ENCODE peak calls at places on chromosome 17, in nine cellular contexts. V is activated gamma-delta T cell treated with anti-CD3 and anti-CD28 coated beads, Interleukin-2, amount 50 U/mL, for 16 hours; K is fibroblast of pulmonary artery; H is AG08395; A is osteoblast; E is KG1; M is right cardiac atrium; I is mucosa of gallbladder; P is NCI-H2171 treated with DMSO at 0.1 percent for 48 hours. Z is an unnamed sample.

GRCh38 chr17:9790889-9791876 is at the start of gene DHRS7C:
- DNase-seq in V (no peak), K (no peak), H (no peak), A (no peak), E (no peak), M (peak; percentile 69), I (no peak), P (peak; percentile 86), Z (no peak)

GRCh38 chr17:50817142-50817751 is 18.1 kb upstream of the WFIKKN2 start:
- DNase-seq in V (peak; percentile 39), K (peak; percentile 31), H (peak; percentile 48), A (no peak), E (no peak), M (peak; percentile 84), I (no peak), P (no peak), Z (peak; percentile 55)

GRCh38 chr17:38450699-38451029 is 22.4 kb downstream of the ARHGAP23 start:
- DNase-seq in V (no peak), K (no peak), H (no peak), A (no peak), E (no peak), M (no peak), I (no peak), P (no peak), Z (no peak)

GRCh38 chr17:35117984-35118383 is 1.7 kb downstream of the RAD51D start:
- DNase-seq in V (no peak), K (peak; percentile 55), H (peak; percentile 38), A (peak; percentile 27), E (no peak), M (no peak), I (no peak), P (peak; percentile 35), Z (peak; percentile 20)

GRCh38 chr17:59003860-59004259 is 102.8 kb downstream of the TRIM37 start:
- DNase-seq in V (no peak), K (no peak), H (no peak), A (no peak), E (no peak), M (no peak), I (no peak), P (no peak), Z (no peak)

GRCh38 chr17:68450391-68450790 is 6.9 kb downstream of the WIPI1 start:
- DNase-seq in V (no peak), K (no peak), H (no peak), A (no peak), E (no peak), M (no peak), I (no peak), P (peak; percentile 82), Z (no peak)

GRCh38 chr17:66684256-66684655 is 150.7 kb upstream of the CACNG5 start:
- DNase-seq in V (no peak), K (no peak), H (no peak), A (no peak), E (no peak), M (no peak), I (no peak), P (no peak), Z (peak; percentile 81)

GRCh38 chr17:44751806-44752205 is 7.0 kb upstream of the ADAM11 start:
- DNase-seq in V (no peak), K (no peak), H (no peak), A (no peak), E (no peak), M (no peak), I (no peak), P (no peak), Z (no peak)